ENCODE peak calls at places on chromosomes 2 and 18, in five cellular contexts. Q is activated naive CD8-positive, alpha-beta T cell treated with anti-CD3 and anti-CD28 coated beads for 36 hours; A is GM23248; I is naive thymus-derived CD8-positive, alpha-beta T cell; V is endothelial cell. P is an unnamed sample.

GRCh38 chr2:130370490-130370889 is 14.6 kb downstream of the PTPN18 start:
- DNase-seq in I (peak; percentile 46), A (no peak), Q (peak; percentile 63), V (no peak), P (no peak)

GRCh38 chr2:236972491-236973379 is 113.0 kb upstream of the COPS8 start:
- DNase-seq in A (peak; percentile 94), Q (no peak), I (no peak), V (no peak), P (no peak)

GRCh38 chr18:60163622-60164021 is 209.0 kb downstream of the MC4R start:
- DNase-seq in I (no peak), A (no peak), Q (no peak), V (no peak), P (no peak)

GRCh38 chr2:241842067-241842415 is 16.7 kb downstream of the PDCD1 start:
- DNase-seq in A (no peak), V (no peak), Q (no peak), I (no peak), P (no peak)

GRCh38 chr18:46167971-46168370 is 63.8 kb downstream of the HAUS1 start:
- DNase-seq in A (no peak), V (no peak), I (peak; percentile 36), Q (peak; percentile 70), P (peak; percentile 16)

GRCh38 chr2:157793053-157793612 is 83.0 kb downstream of the ACVR1 start:
- DNase-seq in A (no peak), Q (no peak), V (no peak), I (no peak), P (no peak)

GRCh38 chr2:240278661-240279060 is 138.2 kb upstream of the OTOS start:
- DNase-seq in I (no peak), A (peak; percentile 41), V (no peak), Q (no peak), P (no peak)

GRCh38 chr2:41937921-41938708 is 109.7 kb upstream of the PKDCC start:
- DNase-seq in Q (no peak), I (no peak), A (no peak), V (no peak), P (no peak)

GRCh38 chr2:166229678-166230023 is 101.8 kb upstream of the SCN1A start:
- DNase-seq in Q (no peak), A (no peak), V (no peak), I (no peak), P (no peak)

GRCh38 chr2:39778775-39779751 is at the start of gene THUMPD2:
- DNase-seq in A (peak; percentile 88), V (peak; percentile 71), I (peak; percentile 62), Q (peak; percentile 78), P (peak; percentile 60)

GRCh38 chr2:112033600-112033999 is 21.5 kb upstream of the TMEM87B start:
- DNase-seq in Q (no peak), V (no peak), I (no peak), A (peak; percentile 45), P (no peak)

GRCh38 chr2:168049609-168050008 is 197.8 kb downstream of the STK39 start:
- DNase-seq in Q (no peak), I (no peak), A (no peak), V (no peak), P (no peak)

GRCh38 chr18:23067236-23067635 is 68.0 kb upstream of the CABLES1 start:
- DNase-seq in Q (no peak), V (no peak), I (no peak), A (peak; percentile 18), P (no peak)

GRCh38 chr18:55189972-55190371 is 230.7 kb upstream of the CCDC68 start:
- DNase-seq in V (no peak), A (no peak), Q (no peak), I (no peak), P (no peak)

GRCh38 chr2:19187323-19188020 is 171.0 kb downstream of the OSR1 start:
- DNase-seq in A (peak; percentile 65), V (no peak), I (no peak), Q (no peak), P (no peak)

GRCh38 chr2:45664635-45665269 is 13.3 kb downstream of the PRKCE start:
- DNase-seq in Q (no peak), V (no peak), A (peak; percentile 40), I (no peak), P (no peak)

GRCh38 chr2:120029672-120030640 is 17.1 kb downstream of the EPB41L5 start:
- DNase-seq in I (no peak), V (no peak), A (no peak), Q (no peak), P (no peak)

GRCh38 chr2:23513881-23514793 is 129.2 kb downstream of the KLHL29 start:
- DNase-seq in A (peak; percentile 10), Q (no peak), I (no peak), V (no peak), P (no peak)

GRCh38 chr2:222802502-222803196 is 58.2 kb upstream of the ACSL3 start:
- DNase-seq in Q (no peak), V (no peak), I (no peak), A (no peak), P (no peak)

GRCh38 chr18:8610442-8610801 is 1.2 kb downstream of the RAB12 start:
- DNase-seq in Q (peak; percentile 9), A (peak; percentile 63), I (no peak), V (no peak), P (no peak)

GRCh38 chr2:10700078-10700803 is 10.5 kb upstream of the NOL10 start:
- DNase-seq in Q (no peak), V (no peak), A (peak; percentile 33), I (no peak), P (no peak)

GRCh38 chr18:39366086-39366485 is 1800.5 kb upstream of the CELF4 start:
- DNase-seq in V (no peak), Q (no peak), I (no peak), A (no peak), P (no peak)

GRCh38 chr2:175640655-175641054 is 361.4 kb downstream of the LNPK start:
- DNase-seq in V (no peak), I (no peak), Q (no peak), A (no peak), P (no peak)

GRCh38 chr2:61775956-61776570 is 77.8 kb downstream of the FAM161A start:
- DNase-seq in Q (no peak), A (no peak), I (no peak), V (no peak), P (no peak)

GRCh38 chr2:200585730-200586643 is at the start of gene AOX1:
- DNase-seq in V (peak; percentile 29), A (peak; percentile 67), I (peak; percentile 27), Q (peak; percentile 6), P (no peak)

P was measured in T-cell.